ENCODE peak calls at places on chromosomes 4 and X, in ten cellular contexts. One of them, this sample, is unnamed. For H3K36me3, the result is how much of the 10 kb centered on the place peaks cover.

GRCh38 chr4:183171484-183172267 is 72.6 kb downstream of the WWC2 start:
- DNase-seq in tibial nerve: no peak
- DNase-seq in thoracic aorta: no peak
- DNase-seq in transverse colon: no peak
- DNase-seq in fibroblast of lung: no peak
- DNase-seq in aorta: no peak
- DNase-seq in vagina: no peak
- DNase-seq in RWPE2: no peak
- DNase-seq in HepG2: peak
- DNase-seq in left ventricle myocardium inferior: no peak
- DNase-seq in this sample: no peak

GRCh38 chr4:120056249-120056648 is 10.4 kb downstream of the MAD2L1 start:
- DNase-seq in tibial nerve: no peak
- DNase-seq in thoracic aorta: no peak
- DNase-seq in transverse colon: no peak
- DNase-seq in fibroblast of lung: peak
- DNase-seq in aorta: no peak
- DNase-seq in vagina: no peak
- DNase-seq in RWPE2: no peak
- DNase-seq in HepG2: no peak
- DNase-seq in left ventricle myocardium inferior: no peak
- DNase-seq in this sample: no peak

GRCh38 chrX:136126892-136127406 is 20.4 kb upstream of the FHL1 start:
- DNase-seq in tibial nerve: no peak
- DNase-seq in thoracic aorta: no peak
- DNase-seq in transverse colon: no peak
- DNase-seq in fibroblast of lung: peak
- DNase-seq in aorta: no peak
- DNase-seq in vagina: no peak
- DNase-seq in RWPE2: no peak
- DNase-seq in HepG2: no peak
- DNase-seq in left ventricle myocardium inferior: no peak
- DNase-seq in this sample: no peak

GRCh38 chr4:153222790-153223417 is 18.7 kb downstream of the TRIM2 start:
- DNase-seq in tibial nerve: peak
- DNase-seq in thoracic aorta: no peak
- DNase-seq in transverse colon: peak
- DNase-seq in fibroblast of lung: peak
- DNase-seq in aorta: peak
- DNase-seq in vagina: no peak
- DNase-seq in RWPE2: no peak
- DNase-seq in HepG2: no peak
- DNase-seq in left ventricle myocardium inferior: peak
- DNase-seq in this sample: peak

GRCh38 chr4:148778980-148779675 is 336.9 kb upstream of the NR3C2 start:
- DNase-seq in tibial nerve: no peak
- DNase-seq in thoracic aorta: no peak
- DNase-seq in transverse colon: no peak
- DNase-seq in fibroblast of lung: no peak
- DNase-seq in aorta: no peak
- DNase-seq in vagina: no peak
- DNase-seq in RWPE2: no peak
- DNase-seq in HepG2: no peak
- DNase-seq in left ventricle myocardium inferior: no peak
- DNase-seq in this sample: no peak

GRCh38 chrX:96453139-96453538 is 231.5 kb upstream of the DIAPH2 start:
- DNase-seq in tibial nerve: no peak
- DNase-seq in thoracic aorta: no peak
- DNase-seq in transverse colon: no peak
- DNase-seq in fibroblast of lung: no peak
- DNase-seq in aorta: no peak
- DNase-seq in vagina: no peak
- DNase-seq in RWPE2: no peak
- DNase-seq in HepG2: peak
- DNase-seq in left ventricle myocardium inferior: no peak
- DNase-seq in this sample: no peak

GRCh38 chrX:23699636-23700194 is 32.4 kb downstream of the PRDX4 start:
- DNase-seq in tibial nerve: peak
- DNase-seq in thoracic aorta: peak
- DNase-seq in transverse colon: no peak
- DNase-seq in fibroblast of lung: peak
- DNase-seq in aorta: no peak
- DNase-seq in vagina: no peak
- DNase-seq in RWPE2: no peak
- DNase-seq in HepG2: no peak
- DNase-seq in left ventricle myocardium inferior: no peak
- DNase-seq in this sample: no peak

GRCh38 chrX:23820235-23820782 is 37.3 kb downstream of the SAT1 start:
- DNase-seq in tibial nerve: no peak
- DNase-seq in thoracic aorta: no peak
- DNase-seq in transverse colon: no peak
- DNase-seq in fibroblast of lung: no peak
- DNase-seq in aorta: no peak
- DNase-seq in vagina: no peak
- DNase-seq in RWPE2: no peak
- DNase-seq in HepG2: no peak
- DNase-seq in left ventricle myocardium inferior: no peak
- DNase-seq in this sample: no peak

GRCh38 chr4:119025916-119026661 is 109.5 kb upstream of the MYOZ2 start:
- DNase-seq in tibial nerve: peak
- DNase-seq in thoracic aorta: no peak
- DNase-seq in transverse colon: peak
- DNase-seq in fibroblast of lung: peak
- DNase-seq in aorta: peak
- DNase-seq in vagina: no peak
- DNase-seq in RWPE2: no peak
- DNase-seq in HepG2: no peak
- DNase-seq in left ventricle myocardium inferior: no peak
- DNase-seq in this sample: no peak

GRCh38 chrX:109629310-109629709 is 4.3 kb upstream of the KCNE5 start:
- DNase-seq in tibial nerve: no peak
- DNase-seq in thoracic aorta: no peak
- DNase-seq in transverse colon: no peak
- DNase-seq in fibroblast of lung: peak
- DNase-seq in aorta: no peak
- DNase-seq in vagina: no peak
- DNase-seq in RWPE2: no peak
- DNase-seq in HepG2: no peak
- DNase-seq in left ventricle myocardium inferior: no peak
- DNase-seq in this sample: no peak

GRCh38 chr4:140150636-140150885 is 3.4 kb downstream of the MAML3 start:
- DNase-seq in tibial nerve: peak
- DNase-seq in thoracic aorta: no peak
- DNase-seq in transverse colon: peak
- DNase-seq in fibroblast of lung: no peak
- DNase-seq in aorta: peak
- DNase-seq in vagina: no peak
- DNase-seq in RWPE2: no peak
- DNase-seq in HepG2: no peak
- DNase-seq in left ventricle myocardium inferior: no peak
- DNase-seq in this sample: peak

GRCh38 chr4:140151700-140152014 is 2.3 kb downstream of the MAML3 start:
- DNase-seq in tibial nerve: peak
- DNase-seq in thoracic aorta: peak
- DNase-seq in transverse colon: peak
- DNase-seq in fibroblast of lung: peak
- DNase-seq in aorta: peak
- DNase-seq in vagina: no peak
- DNase-seq in RWPE2: peak
- DNase-seq in HepG2: peak
- DNase-seq in left ventricle myocardium inferior: peak
- DNase-seq in this sample: no peak

GRCh38 chr4:140150886-140151699 is 2.9 kb downstream of the MAML3 start:
- DNase-seq in tibial nerve: peak
- DNase-seq in thoracic aorta: peak
- DNase-seq in transverse colon: peak
- DNase-seq in fibroblast of lung: peak
- DNase-seq in aorta: peak
- DNase-seq in vagina: no peak
- DNase-seq in RWPE2: peak
- DNase-seq in HepG2: no peak
- DNase-seq in left ventricle myocardium inferior: peak
- DNase-seq in this sample: peak

GRCh38 chr4:140152015-140152703 is 1.8 kb downstream of the MAML3 start:
- DNase-seq in tibial nerve: peak
- DNase-seq in thoracic aorta: no peak
- DNase-seq in transverse colon: peak
- DNase-seq in fibroblast of lung: no peak
- DNase-seq in aorta: peak
- DNase-seq in vagina: no peak
- DNase-seq in RWPE2: peak
- DNase-seq in HepG2: no peak
- DNase-seq in left ventricle myocardium inferior: peak
- DNase-seq in this sample: peak

DNA sequence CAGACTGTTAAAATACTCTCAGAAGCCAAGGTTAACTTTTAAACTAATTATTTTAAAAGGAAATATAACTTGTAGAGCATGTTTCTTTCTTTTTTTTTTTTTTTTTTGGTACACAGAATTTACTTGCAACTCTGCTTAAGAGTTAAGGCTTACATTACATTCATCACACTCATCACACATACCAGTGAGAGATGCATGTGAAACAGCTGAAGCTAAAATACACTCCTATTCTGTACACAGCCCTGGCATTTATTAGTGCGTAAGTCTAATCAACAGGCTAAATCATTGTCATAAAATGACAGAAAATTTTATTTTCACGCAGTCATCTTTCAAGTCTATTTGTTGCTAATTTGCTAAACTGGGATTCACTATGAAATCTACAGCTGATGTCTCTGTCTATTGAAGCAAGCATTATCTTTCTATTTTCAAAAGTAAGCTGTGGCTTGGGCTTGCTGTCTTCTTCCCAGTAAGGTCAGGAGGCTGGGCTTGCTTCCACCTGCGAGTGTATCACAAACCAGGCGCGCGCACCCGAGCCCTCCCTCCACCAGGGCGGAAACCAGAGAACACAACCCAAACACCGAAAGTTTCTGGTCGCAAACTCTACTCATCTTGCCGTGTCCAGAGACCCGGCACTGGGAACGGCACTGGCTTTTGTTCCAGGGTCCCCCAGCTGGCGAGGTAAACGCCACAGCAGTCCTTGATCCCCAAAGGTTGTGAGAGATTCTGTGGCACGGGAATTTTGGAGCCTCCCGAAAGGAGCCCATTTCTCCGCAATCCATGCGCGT is 3.9 kb downstream of the MAML3 start:
- DNase-seq in tibial nerve: peak
- DNase-seq in thoracic aorta: peak
- DNase-seq in transverse colon: peak
- DNase-seq in fibroblast of lung: peak
- DNase-seq in aorta: peak
- DNase-seq in vagina: no peak
- DNase-seq in RWPE2: peak
- DNase-seq in HepG2: no peak
- DNase-seq in left ventricle myocardium inferior: peak
- DNase-seq in this sample: peak
- H3K27ac ChIP-seq in tibial nerve: peak
- H3K27ac ChIP-seq in thoracic aorta: peak
- H3K27ac ChIP-seq in transverse colon: peak
- H3K27ac ChIP-seq in fibroblast of lung: peak
- H3K27ac ChIP-seq in aorta: no peak
- H3K27ac ChIP-seq in vagina: peak
- H3K27ac ChIP-seq in RWPE2: peak
- H3K27ac ChIP-seq in HepG2: no peak
- H3K27ac ChIP-seq in left ventricle myocardium inferior: peak
- H3K27ac ChIP-seq in this sample: peak

GRCh38 chr4:869776-870175 is 43.8 kb upstream of the CPLX1 start:
- DNase-seq in tibial nerve: no peak
- DNase-seq in thoracic aorta: no peak
- DNase-seq in transverse colon: no peak
- DNase-seq in fibroblast of lung: no peak
- DNase-seq in aorta: no peak
- DNase-seq in vagina: no peak
- DNase-seq in RWPE2: no peak
- DNase-seq in HepG2: no peak
- DNase-seq in left ventricle myocardium inferior: no peak
- DNase-seq in this sample: no peak

GRCh38 chr4:866761-867390 is 40.9 kb upstream of the CPLX1 start:
- DNase-seq in tibial nerve: no peak
- DNase-seq in thoracic aorta: no peak
- DNase-seq in transverse colon: no peak
- DNase-seq in fibroblast of lung: peak
- DNase-seq in aorta: no peak
- DNase-seq in vagina: no peak
- DNase-seq in RWPE2: no peak
- DNase-seq in HepG2: no peak
- DNase-seq in left ventricle myocardium inferior: no peak
- DNase-seq in this sample: no peak

GRCh38 chr4:867526-868250 is 41.8 kb upstream of the CPLX1 start:
- DNase-seq in tibial nerve: no peak
- DNase-seq in thoracic aorta: no peak
- DNase-seq in transverse colon: no peak
- DNase-seq in fibroblast of lung: no peak
- DNase-seq in aorta: no peak
- DNase-seq in vagina: no peak
- DNase-seq in RWPE2: no peak
- DNase-seq in HepG2: no peak
- DNase-seq in left ventricle myocardium inferior: no peak
- DNase-seq in this sample: no peak

GRCh38 chr4:866068-866760 is 40.3 kb upstream of the CPLX1 start:
- DNase-seq in tibial nerve: no peak
- DNase-seq in thoracic aorta: no peak
- DNase-seq in transverse colon: no peak
- DNase-seq in fibroblast of lung: no peak
- DNase-seq in aorta: no peak
- DNase-seq in vagina: no peak
- DNase-seq in RWPE2: no peak
- DNase-seq in HepG2: no peak
- DNase-seq in left ventricle myocardium inferior: no peak
- DNase-seq in this sample: no peak

GRCh38 chr4:868421-868820 is 42.5 kb upstream of the CPLX1 start:
- DNase-seq in tibial nerve: no peak
- DNase-seq in thoracic aorta: no peak
- DNase-seq in transverse colon: no peak
- DNase-seq in fibroblast of lung: no peak
- DNase-seq in aorta: no peak
- DNase-seq in vagina: no peak
- DNase-seq in RWPE2: no peak
- DNase-seq in HepG2: no peak
- DNase-seq in left ventricle myocardium inferior: no peak
- DNase-seq in this sample: no peak
- H3K36me3 ChIP-seq in tibial nerve: under half
- H3K36me3 ChIP-seq in thoracic aorta: half or more
- H3K36me3 ChIP-seq in transverse colon: under half
- H3K36me3 ChIP-seq in fibroblast of lung: under half
- H3K36me3 ChIP-seq in aorta: under half
- H3K36me3 ChIP-seq in vagina: half or more
- H3K36me3 ChIP-seq in RWPE2: under half
- H3K36me3 ChIP-seq in HepG2: under half
- H3K36me3 ChIP-seq in left ventricle myocardium inferior: half or more
- H3K36me3 ChIP-seq in this sample: under half

GRCh38 chr4:123453006-123453685 is 56.6 kb downstream of the SPRY1 start:
- DNase-seq in tibial nerve: no peak
- DNase-seq in thoracic aorta: no peak
- DNase-seq in transverse colon: no peak
- DNase-seq in fibroblast of lung: no peak
- DNase-seq in aorta: no peak
- DNase-seq in vagina: no peak
- DNase-seq in RWPE2: no peak
- DNase-seq in HepG2: no peak
- DNase-seq in left ventricle myocardium inferior: no peak
- DNase-seq in this sample: no peak
- H3K27ac ChIP-seq in tibial nerve: no peak
- H3K27ac ChIP-seq in thoracic aorta: no peak
- H3K27ac ChIP-seq in transverse colon: no peak
- H3K27ac ChIP-seq in fibroblast of lung: no peak
- H3K27ac ChIP-seq in aorta: no peak
- H3K27ac ChIP-seq in vagina: no peak
- H3K27ac ChIP-seq in RWPE2: no peak
- H3K27ac ChIP-seq in HepG2: no peak
- H3K27ac ChIP-seq in left ventricle myocardium inferior: no peak
- H3K27ac ChIP-seq in this sample: no peak

GRCh38 chr4:102610007-102610406 is 108.8 kb downstream of the NFKB1 start:
- DNase-seq in tibial nerve: no peak
- DNase-seq in thoracic aorta: no peak
- DNase-seq in transverse colon: no peak
- DNase-seq in fibroblast of lung: peak
- DNase-seq in aorta: no peak
- DNase-seq in vagina: no peak
- DNase-seq in RWPE2: no peak
- DNase-seq in HepG2: no peak
- DNase-seq in left ventricle myocardium inferior: no peak
- DNase-seq in this sample: no peak
- H3K36me3 ChIP-seq in tibial nerve: under half
- H3K36me3 ChIP-seq in thoracic aorta: half or more
- H3K36me3 ChIP-seq in transverse colon: half or more
- H3K36me3 ChIP-seq in fibroblast of lung: under half
- H3K36me3 ChIP-seq in aorta: under half
- H3K36me3 ChIP-seq in vagina: half or more
- H3K36me3 ChIP-seq in RWPE2: half or more
- H3K36me3 ChIP-seq in HepG2: half or more
- H3K36me3 ChIP-seq in left ventricle myocardium inferior: half or more
- H3K36me3 ChIP-seq in this sample: half or more

This sample was measured in CD8-positive, alpha-beta memory T cell.